ENCODE peak calls at places on chromosome 22, in seven cellular contexts. One of them, this sample, is unnamed.

GRCh38 chr22:43823353-43823908 is 11.3 kb upstream of the EFCAB6 start:
- DNase-seq in stimulated activated CD8-positive, alpha-beta memory T cell treated with anti-CD3 and anti-CD28 coated beads, Interleukin-4, amount 100 ng/mL, for 4 hours: no peak
- DNase-seq in cardiac muscle cell: no peak
- DNase-seq in fibroblast of mammary gland: no peak
- DNase-seq in effector CD8-positive, alpha-beta T cell: no peak
- DNase-seq in NCI-H1930: no peak
- DNase-seq in stimulated activated CD4-positive, alpha-beta T cell treated with anti-CD3 and anti-CD28 coated beads, Interleukin-2, amount 100 ng/mL, for 48 hours: no peak
- DNase-seq in this sample: no peak

GRCh38 chr22:35604671-35605457 is 12.3 kb downstream of the MB start:
- DNase-seq in NCI-H1930: no peak
- DNase-seq in effector CD8-positive, alpha-beta T cell: no peak
- DNase-seq in stimulated activated CD4-positive, alpha-beta T cell treated with anti-CD3 and anti-CD28 coated beads, Interleukin-2, amount 100 ng/mL, for 48 hours: peak; percentile 15
- DNase-seq in fibroblast of mammary gland: no peak
- DNase-seq in stimulated activated CD8-positive, alpha-beta memory T cell treated with anti-CD3 and anti-CD28 coated beads, Interleukin-4, amount 100 ng/mL, for 4 hours: no peak
- DNase-seq in cardiac muscle cell: no peak
- DNase-seq in this sample: no peak

GRCh38 chr22:19807914-19808872 is 46.5 kb downstream of the GNB1L start:
- DNase-seq in fibroblast of mammary gland: no peak
- DNase-seq in effector CD8-positive, alpha-beta T cell: no peak
- DNase-seq in stimulated activated CD8-positive, alpha-beta memory T cell treated with anti-CD3 and anti-CD28 coated beads, Interleukin-4, amount 100 ng/mL, for 4 hours: no peak
- DNase-seq in cardiac muscle cell: no peak
- DNase-seq in stimulated activated CD4-positive, alpha-beta T cell treated with anti-CD3 and anti-CD28 coated beads, Interleukin-2, amount 100 ng/mL, for 48 hours: no peak
- DNase-seq in NCI-H1930: no peak
- DNase-seq in this sample: no peak

GRCh38 chr22:49349841-49350381 is 477.8 kb downstream of the BRD1 start:
- DNase-seq in effector CD8-positive, alpha-beta T cell: no peak
- DNase-seq in cardiac muscle cell: no peak
- DNase-seq in fibroblast of mammary gland: no peak
- DNase-seq in NCI-H1930: no peak
- DNase-seq in stimulated activated CD8-positive, alpha-beta memory T cell treated with anti-CD3 and anti-CD28 coated beads, Interleukin-4, amount 100 ng/mL, for 4 hours: no peak
- DNase-seq in stimulated activated CD4-positive, alpha-beta T cell treated with anti-CD3 and anti-CD28 coated beads, Interleukin-2, amount 100 ng/mL, for 48 hours: no peak
- DNase-seq in this sample: no peak

GRCh38 chr22:33821290-33821689 is 99.0 kb downstream of the LARGE1 start:
- DNase-seq in stimulated activated CD8-positive, alpha-beta memory T cell treated with anti-CD3 and anti-CD28 coated beads, Interleukin-4, amount 100 ng/mL, for 4 hours: no peak
- DNase-seq in NCI-H1930: no peak
- DNase-seq in effector CD8-positive, alpha-beta T cell: no peak
- DNase-seq in cardiac muscle cell: no peak
- DNase-seq in fibroblast of mammary gland: peak; percentile 28
- DNase-seq in stimulated activated CD4-positive, alpha-beta T cell treated with anti-CD3 and anti-CD28 coated beads, Interleukin-2, amount 100 ng/mL, for 48 hours: no peak
- DNase-seq in this sample: no peak

GRCh38 chr22:27577570-27577969 is 224.0 kb downstream of the MN1 start:
- DNase-seq in effector CD8-positive, alpha-beta T cell: no peak
- DNase-seq in NCI-H1930: no peak
- DNase-seq in stimulated activated CD4-positive, alpha-beta T cell treated with anti-CD3 and anti-CD28 coated beads, Interleukin-2, amount 100 ng/mL, for 48 hours: no peak
- DNase-seq in cardiac muscle cell: no peak
- DNase-seq in stimulated activated CD8-positive, alpha-beta memory T cell treated with anti-CD3 and anti-CD28 coated beads, Interleukin-4, amount 100 ng/mL, for 4 hours: no peak
- DNase-seq in fibroblast of mammary gland: no peak
- DNase-seq in this sample: no peak

GRCh38 chr22:29751139-29751538 is 15.7 kb downstream of the ZMAT5 start:
- DNase-seq in stimulated activated CD4-positive, alpha-beta T cell treated with anti-CD3 and anti-CD28 coated beads, Interleukin-2, amount 100 ng/mL, for 48 hours: peak; percentile 11
- DNase-seq in NCI-H1930: no peak
- DNase-seq in stimulated activated CD8-positive, alpha-beta memory T cell treated with anti-CD3 and anti-CD28 coated beads, Interleukin-4, amount 100 ng/mL, for 4 hours: no peak
- DNase-seq in effector CD8-positive, alpha-beta T cell: no peak
- DNase-seq in fibroblast of mammary gland: no peak
- DNase-seq in cardiac muscle cell: no peak
- DNase-seq in this sample: no peak

GRCh38 chr22:31488988-31489617 is 539 bp downstream of the EIF4ENIF1 start:
- DNase-seq in cardiac muscle cell: peak; percentile 74
- DNase-seq in NCI-H1930: peak; percentile 6
- DNase-seq in fibroblast of mammary gland: no peak
- DNase-seq in stimulated activated CD4-positive, alpha-beta T cell treated with anti-CD3 and anti-CD28 coated beads, Interleukin-2, amount 100 ng/mL, for 48 hours: no peak
- DNase-seq in stimulated activated CD8-positive, alpha-beta memory T cell treated with anti-CD3 and anti-CD28 coated beads, Interleukin-4, amount 100 ng/mL, for 4 hours: no peak
- DNase-seq in effector CD8-positive, alpha-beta T cell: no peak
- DNase-seq in this sample: peak; percentile 27

GRCh38 chr22:43923191-43923590 is 414 bp upstream of the PNPLA3 start:
- DNase-seq in NCI-H1930: no peak
- DNase-seq in stimulated activated CD4-positive, alpha-beta T cell treated with anti-CD3 and anti-CD28 coated beads, Interleukin-2, amount 100 ng/mL, for 48 hours: no peak
- DNase-seq in fibroblast of mammary gland: no peak
- DNase-seq in cardiac muscle cell: no peak
- DNase-seq in effector CD8-positive, alpha-beta T cell: no peak
- DNase-seq in stimulated activated CD8-positive, alpha-beta memory T cell treated with anti-CD3 and anti-CD28 coated beads, Interleukin-4, amount 100 ng/mL, for 4 hours: no peak
- DNase-seq in this sample: no peak

GRCh38 chr22:23305922-23306374 is 125.6 kb downstream of the BCR start:
- DNase-seq in effector CD8-positive, alpha-beta T cell: no peak
- DNase-seq in cardiac muscle cell: no peak
- DNase-seq in stimulated activated CD8-positive, alpha-beta memory T cell treated with anti-CD3 and anti-CD28 coated beads, Interleukin-4, amount 100 ng/mL, for 4 hours: no peak
- DNase-seq in stimulated activated CD4-positive, alpha-beta T cell treated with anti-CD3 and anti-CD28 coated beads, Interleukin-2, amount 100 ng/mL, for 48 hours: no peak
- DNase-seq in fibroblast of mammary gland: peak; percentile 46
- DNase-seq in NCI-H1930: no peak
- DNase-seq in this sample: no peak

GRCh38 chr22:44702479-44703219 is 645 bp downstream of the PRR5 start:
- DNase-seq in NCI-H1930: no peak
- DNase-seq in fibroblast of mammary gland: no peak
- DNase-seq in stimulated activated CD4-positive, alpha-beta T cell treated with anti-CD3 and anti-CD28 coated beads, Interleukin-2, amount 100 ng/mL, for 48 hours: no peak
- DNase-seq in effector CD8-positive, alpha-beta T cell: peak; percentile 18
- DNase-seq in stimulated activated CD8-positive, alpha-beta memory T cell treated with anti-CD3 and anti-CD28 coated beads, Interleukin-4, amount 100 ng/mL, for 4 hours: no peak
- DNase-seq in cardiac muscle cell: peak; percentile 74
- DNase-seq in this sample: peak; percentile 51

GRCh38 chr22:33811686-33812085 is 108.6 kb downstream of the LARGE1 start:
- DNase-seq in stimulated activated CD8-positive, alpha-beta memory T cell treated with anti-CD3 and anti-CD28 coated beads, Interleukin-4, amount 100 ng/mL, for 4 hours: no peak
- DNase-seq in stimulated activated CD4-positive, alpha-beta T cell treated with anti-CD3 and anti-CD28 coated beads, Interleukin-2, amount 100 ng/mL, for 48 hours: no peak
- DNase-seq in fibroblast of mammary gland: peak; percentile 76
- DNase-seq in NCI-H1930: no peak
- DNase-seq in effector CD8-positive, alpha-beta T cell: no peak
- DNase-seq in cardiac muscle cell: peak; percentile 15
- DNase-seq in this sample: no peak

GRCh38 chr22:45932066-45932465 is 44.9 kb downstream of the WNT7B start:
- DNase-seq in NCI-H1930: no peak
- DNase-seq in effector CD8-positive, alpha-beta T cell: no peak
- DNase-seq in fibroblast of mammary gland: peak; percentile 17
- DNase-seq in stimulated activated CD8-positive, alpha-beta memory T cell treated with anti-CD3 and anti-CD28 coated beads, Interleukin-4, amount 100 ng/mL, for 4 hours: no peak
- DNase-seq in stimulated activated CD4-positive, alpha-beta T cell treated with anti-CD3 and anti-CD28 coated beads, Interleukin-2, amount 100 ng/mL, for 48 hours: no peak
- DNase-seq in cardiac muscle cell: no peak
- DNase-seq in this sample: no peak

GRCh38 chr22:39959640-39960447 is at the start of gene TMA7B:
- DNase-seq in fibroblast of mammary gland: peak; percentile 71
- DNase-seq in effector CD8-positive, alpha-beta T cell: no peak
- DNase-seq in stimulated activated CD8-positive, alpha-beta memory T cell treated with anti-CD3 and anti-CD28 coated beads, Interleukin-4, amount 100 ng/mL, for 4 hours: no peak
- DNase-seq in cardiac muscle cell: no peak
- DNase-seq in NCI-H1930: no peak
- DNase-seq in stimulated activated CD4-positive, alpha-beta T cell treated with anti-CD3 and anti-CD28 coated beads, Interleukin-2, amount 100 ng/mL, for 48 hours: no peak
- DNase-seq in this sample: no peak

GRCh38 chr22:37905534-37906363 is at the start of gene MICALL1:
- DNase-seq in fibroblast of mammary gland: peak; percentile 75
- DNase-seq in NCI-H1930: peak; percentile 43
- DNase-seq in effector CD8-positive, alpha-beta T cell: peak; percentile 32
- DNase-seq in cardiac muscle cell: peak; percentile 89
- DNase-seq in stimulated activated CD8-positive, alpha-beta memory T cell treated with anti-CD3 and anti-CD28 coated beads, Interleukin-4, amount 100 ng/mL, for 4 hours: peak; percentile 9
- DNase-seq in stimulated activated CD4-positive, alpha-beta T cell treated with anti-CD3 and anti-CD28 coated beads, Interleukin-2, amount 100 ng/mL, for 48 hours: peak; percentile 62
- DNase-seq in this sample: no peak

GRCh38 chr22:37739000-37739399 is 42.2 kb downstream of the TRIOBP start:
- DNase-seq in effector CD8-positive, alpha-beta T cell: no peak
- DNase-seq in stimulated activated CD4-positive, alpha-beta T cell treated with anti-CD3 and anti-CD28 coated beads, Interleukin-2, amount 100 ng/mL, for 48 hours: no peak
- DNase-seq in NCI-H1930: no peak
- DNase-seq in stimulated activated CD8-positive, alpha-beta memory T cell treated with anti-CD3 and anti-CD28 coated beads, Interleukin-4, amount 100 ng/mL, for 4 hours: no peak
- DNase-seq in fibroblast of mammary gland: peak; percentile 94
- DNase-seq in cardiac muscle cell: no peak
- DNase-seq in this sample: no peak

GRCh38 chr22:37021041-37021440 is 1.5 kb downstream of the MPST start:
- DNase-seq in stimulated activated CD8-positive, alpha-beta memory T cell treated with anti-CD3 and anti-CD28 coated beads, Interleukin-4, amount 100 ng/mL, for 4 hours: no peak
- DNase-seq in NCI-H1930: no peak
- DNase-seq in cardiac muscle cell: no peak
- DNase-seq in effector CD8-positive, alpha-beta T cell: no peak
- DNase-seq in fibroblast of mammary gland: no peak
- DNase-seq in stimulated activated CD4-positive, alpha-beta T cell treated with anti-CD3 and anti-CD28 coated beads, Interleukin-2, amount 100 ng/mL, for 48 hours: no peak
- DNase-seq in this sample: no peak

GRCh38 chr22:45340323-45340722 is 30.6 kb downstream of the FAM118A start:
- DNase-seq in stimulated activated CD4-positive, alpha-beta T cell treated with anti-CD3 and anti-CD28 coated beads, Interleukin-2, amount 100 ng/mL, for 48 hours: no peak
- DNase-seq in stimulated activated CD8-positive, alpha-beta memory T cell treated with anti-CD3 and anti-CD28 coated beads, Interleukin-4, amount 100 ng/mL, for 4 hours: no peak
- DNase-seq in cardiac muscle cell: no peak
- DNase-seq in effector CD8-positive, alpha-beta T cell: no peak
- DNase-seq in NCI-H1930: no peak
- DNase-seq in fibroblast of mammary gland: no peak
- DNase-seq in this sample: no peak

GRCh38 chr22:21641417-21641794 is 696 bp upstream of the SDF2L1 start:
- DNase-seq in NCI-H1930: no peak
- DNase-seq in cardiac muscle cell: peak; percentile 68
- DNase-seq in effector CD8-positive, alpha-beta T cell: no peak
- DNase-seq in stimulated activated CD4-positive, alpha-beta T cell treated with anti-CD3 and anti-CD28 coated beads, Interleukin-2, amount 100 ng/mL, for 48 hours: no peak
- DNase-seq in stimulated activated CD8-positive, alpha-beta memory T cell treated with anti-CD3 and anti-CD28 coated beads, Interleukin-4, amount 100 ng/mL, for 4 hours: no peak
- DNase-seq in fibroblast of mammary gland: peak; percentile 58
- DNase-seq in this sample: no peak